ENCODE peak calls at places on chromosomes 6 and 20, in nine cellular contexts. S is cardiac fibroblast; O is CD4-positive, alpha-beta T cell; L is NCI-H2081; P is heart left ventricle; V is T-helper 17 cell; R is heart right ventricle; X is NAMALWA; U is activated T-cell treated with anti-CD3 and anti-CD28 coated beads, Interleukin-2, amount 50 U/mL, for 4 hours. D is an unnamed sample.

GRCh38 chr6:13776602-13777001 is 37.8 kb downstream of the MCUR1 start:
- DNase-seq in S (peak), O (no peak), L (no peak), P (no peak), V (no peak), R (no peak), X (no peak), U (no peak), D (no peak)

GRCh38 chr6:74834967-74835366 is 370.9 kb downstream of the COL12A1 start:
- DNase-seq in S (no peak), O (no peak), L (no peak), P (no peak), V (no peak), R (no peak), X (no peak), U (no peak), D (no peak)

GRCh38 chr6:43714311-43715055 is 26.9 kb upstream of the MRPS18A start:
- DNase-seq in S (no peak), O (no peak), L (no peak), P (peak), V (no peak), R (no peak), X (peak), U (no peak), D (no peak)

GRCh38 chr6:161459008-161459407 is 185.1 kb upstream of the AGPAT4 start:
- DNase-seq in S (no peak), O (no peak), L (no peak), P (no peak), V (no peak), R (no peak), X (no peak), U (no peak), D (no peak)

GRCh38 chr6:52286798-52287432 is 2.4 kb upstream of the MCM3 start:
- DNase-seq in S (peak), O (peak), L (peak), P (peak), V (peak), R (peak), X (peak), U (peak), D (peak)

GRCh38 chr6:42710316-42710715 is 12.1 kb downstream of the PRPH2 start:
- DNase-seq in S (peak), O (no peak), L (no peak), P (no peak), V (no peak), R (no peak), X (no peak), U (no peak), D (no peak)

GRCh38 chr6:163490826-163491577 is 76.5 kb downstream of the QKI start:
- DNase-seq in S (peak), O (no peak), L (peak), P (peak), V (no peak), R (peak), X (no peak), U (no peak), D (no peak)

GRCh38 chr6:118501816-118502568 is 46.1 kb upstream of the PLN start:
- DNase-seq in S (no peak), O (no peak), L (no peak), P (no peak), V (no peak), R (no peak), X (no peak), U (no peak), D (no peak)

GRCh38 chr6:35804996-35805736 is at the start of gene LHFPL5:
- DNase-seq in S (no peak), O (peak), L (peak), P (peak), V (peak), R (peak), X (peak), U (peak), D (peak)

GRCh38 chr6:23414204-23414501 is 711.9 kb upstream of the NRSN1 start:
- DNase-seq in S (peak), O (no peak), L (no peak), P (no peak), V (no peak), R (peak), X (peak), U (no peak), D (no peak)

GRCh38 chr6:37011656-37012378 is 6.4 kb downstream of the FGD2 start:
- DNase-seq in S (peak), O (no peak), L (no peak), P (no peak), V (no peak), R (no peak), X (no peak), U (no peak), D (no peak)

GRCh38 chr6:1618305-1619105 is 8.8 kb downstream of the FOXC1 start:
- DNase-seq in S (no peak), O (no peak), L (no peak), P (no peak), V (no peak), R (no peak), X (no peak), U (no peak), D (no peak)

GRCh38 chr20:14441201-14441600 is 103.8 kb upstream of the FLRT3 start:
- DNase-seq in S (peak), O (no peak), L (no peak), P (no peak), V (no peak), R (no peak), X (no peak), U (no peak), D (no peak)

GRCh38 chr20:54093423-54094267 is 23.3 kb upstream of the BCAS1 start:
- DNase-seq in S (no peak), O (no peak), L (no peak), P (no peak), V (no peak), R (no peak), X (no peak), U (no peak), D (no peak)

GRCh38 chr6:25369450-25370086 is 90.4 kb downstream of the CARMIL1 start:
- DNase-seq in S (no peak), O (no peak), L (peak), P (peak), V (no peak), R (peak), X (peak), U (no peak), D (peak)

GRCh38 chr6:78551361-78551760 is 316.0 kb upstream of the IRAK1BP1 start:
- DNase-seq in S (no peak), O (no peak), L (no peak), P (no peak), V (no peak), R (no peak), X (no peak), U (no peak), D (no peak)

GRCh38 chr6:105594821-105595220 is 191.9 kb upstream of the PREP start:
- DNase-seq in S (peak), O (no peak), L (no peak), P (no peak), V (no peak), R (no peak), X (no peak), U (no peak), D (no peak)

GRCh38 chr20:44018684-44019637 is 104.3 kb downstream of the TOX2 start:
- DNase-seq in S (no peak), O (no peak), L (no peak), P (no peak), V (no peak), R (no peak), X (no peak), U (no peak), D (peak)

GRCh38 chr20:44092551-44093248 is 94.3 kb downstream of the JPH2 start:
- DNase-seq in S (peak), O (no peak), L (no peak), P (no peak), V (no peak), R (no peak), X (peak), U (no peak), D (no peak)

GRCh38 chr20:53736757-53737403 is 143.2 kb upstream of the ZNF217 start:
- DNase-seq in S (peak), O (no peak), L (no peak), P (no peak), V (no peak), R (peak), X (no peak), U (no peak), D (no peak)

GRCh38 chr20:4697874-4698221 is 23.9 kb upstream of the PRND start:
- DNase-seq in S (no peak), O (no peak), L (no peak), P (no peak), V (no peak), R (no peak), X (no peak), U (no peak), D (no peak)

GRCh38 chr6:21612067-21612745 is 18.7 kb downstream of the SOX4 start:
- DNase-seq in S (no peak), O (no peak), L (peak), P (no peak), V (no peak), R (no peak), X (no peak), U (no peak), D (no peak)

GRCh38 chr6:11575408-11576033 is 38.0 kb downstream of the TMEM170B start:
- DNase-seq in S (peak), O (peak), L (peak), P (peak), V (no peak), R (peak), X (peak), U (peak), D (peak)

GRCh38 chr6:70667256-70667710 is 400 bp upstream of the SMAP1 start:
- DNase-seq in S (no peak), O (no peak), L (no peak), P (no peak), V (no peak), R (no peak), X (no peak), U (no peak), D (no peak)

GRCh38 chr6:109766167-109766566 is 75.1 kb downstream of the FIG4 start:
- DNase-seq in S (no peak), O (no peak), L (no peak), P (no peak), V (no peak), R (no peak), X (no peak), U (no peak), D (no peak)

GRCh38 chr6:20467437-20467836 is 65.8 kb downstream of the E2F3 start:
- DNase-seq in S (no peak), O (no peak), L (no peak), P (no peak), V (no peak), R (no peak), X (no peak), U (no peak), D (no peak)

GRCh38 chr6:40344566-40345185 is 242.5 kb downstream of the LRFN2 start:
- DNase-seq in S (no peak), O (no peak), L (no peak), P (no peak), V (no peak), R (no peak), X (no peak), U (no peak), D (no peak)

GRCh38 chr6:63516186-63516944 is 55.9 kb upstream of the LOC128125822 start:
- DNase-seq in S (no peak), O (no peak), L (no peak), P (no peak), V (no peak), R (no peak), X (no peak), U (no peak), D (no peak)

GRCh38 chr6:120384671-120385070 is 949.6 kb downstream of the TBC1D32 start:
- DNase-seq in S (peak), O (no peak), L (no peak), P (no peak), V (no peak), R (no peak), X (no peak), U (no peak), D (no peak)

GRCh38 chr6:28078836-28079235 is 1.5 kb upstream of the ZNF165 start:
- DNase-seq in S (no peak), O (no peak), L (no peak), P (no peak), V (no peak), R (no peak), X (no peak), U (no peak), D (no peak)

GRCh38 chr6:35449287-35449881 is 2.8 kb upstream of the FANCE start:
- DNase-seq in S (peak), O (no peak), L (peak), P (no peak), V (no peak), R (no peak), X (peak), U (peak), D (no peak)

GRCh38 chr6:62623851-62624532 is 338.0 kb upstream of the KHDRBS2 start:
- DNase-seq in S (no peak), O (no peak), L (no peak), P (no peak), V (no peak), R (no peak), X (no peak), U (no peak), D (no peak)

GRCh38 chr20:11995750-11996567 is 78.3 kb downstream of the BTBD3 start:
- DNase-seq in S (no peak), O (no peak), L (no peak), P (no peak), V (no peak), R (peak), X (no peak), U (no peak), D (no peak)

GRCh38 chr20:58592076-58592695 is 58.9 kb upstream of the STX16 start:
- DNase-seq in S (no peak), O (no peak), L (no peak), P (no peak), V (no peak), R (no peak), X (no peak), U (no peak), D (no peak)

GRCh38 chr6:130239755-130240154 is 17.0 kb upstream of the SAMD3 start:
- DNase-seq in S (no peak), O (no peak), L (no peak), P (no peak), V (no peak), R (no peak), X (no peak), U (no peak), D (no peak)

GRCh38 chr6:132167966-132168365 is 216.8 kb upstream of the CCN2 start:
- DNase-seq in S (peak), O (no peak), L (peak), P (no peak), V (no peak), R (no peak), X (no peak), U (no peak), D (no peak)

GRCh38 chr6:154410619-154411044 is 54.0 kb upstream of the IPCEF1 start:
- DNase-seq in S (peak), O (no peak), L (no peak), P (peak), V (no peak), R (peak), X (no peak), U (no peak), D (no peak)

GRCh38 chr6:10453596-10453995 is 38.7 kb upstream of the TFAP2A start:
- DNase-seq in S (no peak), O (no peak), L (no peak), P (no peak), V (no peak), R (no peak), X (no peak), U (no peak), D (no peak)